ENCODE peak calls at places on chromosomes 7 and 10, in five cellular contexts. R is IMR-90, I is endothelial cell of umbilical vein, U is Panc1, V is ascending aorta. S is an unnamed sample. For H3K4me1, the result is how much of the 10 kb centered on the place peaks cover.

GRCh38 chr10:1938317-1938716 is 201.0 kb upstream of the ADARB2 start:
- DNase-seq in R (no peak), I (no peak), U (no peak), V (no peak), S (no peak)

GRCh38 chr10:74145133-74145532 is 5.5 kb downstream of the AP3M1 start:
- DNase-seq in R (peak), I (peak), U (no peak), V (no peak), S (no peak)

GRCh38 chr10:80154978-80155695 is 22.6 kb downstream of the PLAC9 start:
- DNase-seq in R (peak), I (no peak), U (no peak), V (peak), S (no peak)

GRCh38 chr7:124432009-124432578 is 333.5 kb downstream of the GPR37 start:
- DNase-seq in R (no peak), I (no peak), U (no peak), V (no peak), S (no peak)

GRCh38 chr10:46998595-46998994 is 87.4 kb downstream of the PTPN20 start:
- DNase-seq in R (no peak), I (no peak), U (no peak), V (no peak), S (no peak)

GRCh38 chr10:79397575-79398303 is 47.7 kb downstream of the ZCCHC24 start:
- DNase-seq in R (peak), I (no peak), U (no peak), V (no peak), S (no peak)

GRCh38 chr7:96508371-96508770 is 186.5 kb upstream of the SLC25A13 start:
- DNase-seq in R (no peak), I (no peak), U (no peak), V (no peak), S (no peak)

GRCh38 chr10:120999868-121000267 is 148.7 kb downstream of the WDR11 start:
- DNase-seq in R (no peak), I (no peak), U (no peak), V (no peak), S (no peak)

GRCh38 chr7:128168667-128169210 is 72.3 kb upstream of the LEP start:
- DNase-seq in R (no peak), I (peak), U (no peak), V (peak), S (peak)

GRCh38 chr10:59580257-59580863 is 129.3 kb downstream of the SLC16A9 start:
- DNase-seq in R (peak), I (peak), U (peak), V (no peak), S (no peak)

GRCh38 chr10:29725133-29725720 is 90.5 kb upstream of the SVIL start:
- DNase-seq in R (no peak), I (peak), U (no peak), V (no peak), S (no peak)

GRCh38 chr7:6271694-6272371 is 591 bp downstream of the CYTH3 start:
- DNase-seq in R (no peak), I (peak), U (no peak), V (peak), S (peak)

GRCh38 chr7:120055300-120055699 is 217.7 kb upstream of the KCND2 start:
- DNase-seq in R (peak), I (no peak), U (no peak), V (no peak), S (no peak)

GRCh38 chr10:24465899-24466615 is 257.1 kb downstream of the KIAA1217 start:
- DNase-seq in R (peak), I (no peak), U (peak), V (no peak), S (peak)

GRCh38 chr7:150950496-150951180 is 27.5 kb downstream of the KCNH2 start:
- DNase-seq in R (no peak), I (no peak), U (no peak), V (no peak), S (no peak)

GRCh38 chr7:36430171-36430570 is 40.5 kb downstream of the ANLN start:
- DNase-seq in R (peak), I (no peak), U (no peak), V (no peak), S (no peak)

GRCh38 chr10:33735463-33735862 is 401.0 kb upstream of the NRP1 start:
- DNase-seq in R (peak), I (no peak), U (no peak), V (no peak), S (no peak)

GRCh38 chr10:8810677-8811076 is 756.2 kb downstream of the GATA3 start:
- DNase-seq in R (no peak), I (no peak), U (no peak), V (no peak), S (no peak)

GRCh38 chr7:91798425-91798824 is 82.1 kb downstream of the MTERF1 start:
- DNase-seq in R (no peak), I (no peak), U (no peak), V (no peak), S (no peak)

GRCh38 chr10:95395947-95396449 is 105.2 kb upstream of the PDLIM1 start:
- DNase-seq in R (no peak), I (no peak), U (no peak), V (no peak), S (peak)

GRCh38 chr10:51832652-51833383 is 133.4 kb upstream of the CSTF2T start:
- DNase-seq in R (peak), I (peak), U (no peak), V (peak), S (no peak)

GRCh38 chr10:72030762-72031543 is 57.4 kb downstream of the SPOCK2 start:
- DNase-seq in R (no peak), I (no peak), U (no peak), V (no peak), S (peak)

GRCh38 chr10:27998178-27998953 is 513 bp downstream of the ODAD2 start:
- DNase-seq in R (peak), I (peak), U (no peak), V (no peak), S (peak)

GRCh38 chr10:75402486-75403143 is 1.1 kb upstream of the ZNF503 start:
- DNase-seq in R (no peak), I (no peak), U (no peak), V (no peak), S (peak)

GRCh38 chr7:141699860-141700259 is 2.1 kb downstream of the DENND11 start:
- DNase-seq in R (no peak), I (no peak), U (no peak), V (no peak), S (no peak)

GRCh38 chr7:37046680-37047079 is 322.4 kb upstream of the AOAH start:
- DNase-seq in R (no peak), I (no peak), U (no peak), V (no peak), S (no peak)

GRCh38 chr7:44057849-44058758 is 7.3 kb downstream of the PGAM2 start:
- DNase-seq in R (no peak), I (no peak), U (no peak), V (peak), S (peak)

GRCh38 chr10:75497997-75498797 is 66.8 kb downstream of the LRMDA start:
- DNase-seq in R (peak), I (no peak), U (no peak), V (peak), S (no peak)

GRCh38 chr10:31157125-31157983 is 125.7 kb upstream of the ZNF438 start:
- DNase-seq in R (peak), I (no peak), U (no peak), V (peak), S (peak)

GRCh38 chr10:21317902-21318301 is 207.6 kb downstream of the SKIDA1 start:
- DNase-seq in R (peak), I (no peak), U (no peak), V (no peak), S (no peak)

GRCh38 chr10:5992398-5992797 is 15.1 kb upstream of the IL15RA start:
- DNase-seq in R (no peak), I (no peak), U (no peak), V (no peak), S (no peak)

GRCh38 chr10:28849309-28849708 is 172.0 kb downstream of the BAMBI start:
- DNase-seq in R (no peak), I (no peak), U (no peak), V (no peak), S (no peak)

GRCh38 chr10:97002670-97003069 is 170.6 kb downstream of the LCOR start:
- DNase-seq in R (no peak), I (no peak), U (no peak), V (peak), S (no peak)

GRCh38 chr7:93475811-93476210 is 98.7 kb downstream of the CALCR start:
- DNase-seq in R (no peak), I (no peak), U (no peak), V (no peak), S (no peak)

GRCh38 chr10:43075612-43076003 is 1.3 kb upstream of the RET start:
- DNase-seq in R (no peak), I (no peak), U (no peak), V (no peak), S (no peak)
- TF ChIP-seq CTCF in R (no peak), I (no peak), U (peak), V (no peak), S (no peak)

GRCh38 chr10:100662067-100662466 is 83.3 kb upstream of the PAX2 start:
- DNase-seq in R (no peak), I (no peak), U (no peak), V (no peak), S (no peak)

GRCh38 chr10:100659361-100660098 is 85.9 kb upstream of the PAX2 start:
- DNase-seq in R (no peak), I (no peak), U (no peak), V (no peak), S (no peak)

GRCh38 chr10:100661546-100661945 is 83.8 kb upstream of the PAX2 start:
- DNase-seq in R (no peak), I (no peak), U (no peak), V (no peak), S (no peak)

GRCh38 chr10:100658269-100658668 is 87.1 kb upstream of the PAX2 start:
- DNase-seq in R (no peak), I (no peak), U (no peak), V (no peak), S (no peak)

GRCh38 chr10:100660945-100661344 is 84.4 kb upstream of the PAX2 start:
- DNase-seq in R (no peak), I (no peak), U (no peak), V (no peak), S (no peak)
- H3K4me1 ChIP-seq in R (under half), I (under half), U (under half), V (under half), S (under half)

DNA sequence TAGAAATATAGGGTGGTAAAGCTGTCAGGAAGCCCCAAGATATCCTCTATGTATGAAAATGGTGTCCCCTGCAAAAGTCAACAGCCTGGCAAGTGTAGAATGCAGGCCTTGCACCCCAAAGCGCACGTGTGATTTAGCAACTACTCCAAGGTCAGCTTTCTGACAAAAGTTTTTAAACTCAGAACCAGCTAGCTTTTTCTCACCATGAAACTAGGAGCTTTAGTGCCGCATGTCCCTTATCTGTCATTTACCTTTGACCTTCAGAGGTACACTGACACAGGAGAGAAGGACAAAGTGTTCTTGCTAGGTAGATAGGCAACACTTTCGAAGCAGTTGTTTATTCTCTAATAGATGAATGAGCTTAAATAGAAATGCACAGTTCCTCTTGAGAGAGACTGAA is 70.9 kb downstream of the RBM33 start:
- DNase-seq in R (no peak), I (no peak), U (no peak), V (no peak), S (no peak)
- H3K27ac ChIP-seq in R (no peak), I (no peak), U (no peak), V (no peak), S (peak)

GRCh38 chr7:17706734-17707133 is 233.6 kb downstream of the SNX13 start:
- DNase-seq in R (peak), I (peak), U (peak), V (no peak), S (peak)
- TF ChIP-seq CTCF in R (peak), I (peak), U (peak), V (peak), S (peak)

GRCh38 chr7:149716007-149716931 is 57.1 kb downstream of the ZNF467 start:
- DNase-seq in R (peak), I (no peak), U (no peak), V (peak), S (no peak)

GRCh38 chr7:149713731-149714068 is 59.7 kb downstream of the ZNF467 start:
- DNase-seq in R (no peak), I (no peak), U (no peak), V (peak), S (no peak)

GRCh38 chr7:149714081-149714909 is 59.1 kb downstream of the ZNF467 start:
- DNase-seq in R (peak), I (peak), U (no peak), V (peak), S (peak)

GRCh38 chr7:149715476-149715875 is 57.9 kb downstream of the ZNF467 start:
- DNase-seq in R (no peak), I (no peak), U (no peak), V (peak), S (no peak)

DNA sequence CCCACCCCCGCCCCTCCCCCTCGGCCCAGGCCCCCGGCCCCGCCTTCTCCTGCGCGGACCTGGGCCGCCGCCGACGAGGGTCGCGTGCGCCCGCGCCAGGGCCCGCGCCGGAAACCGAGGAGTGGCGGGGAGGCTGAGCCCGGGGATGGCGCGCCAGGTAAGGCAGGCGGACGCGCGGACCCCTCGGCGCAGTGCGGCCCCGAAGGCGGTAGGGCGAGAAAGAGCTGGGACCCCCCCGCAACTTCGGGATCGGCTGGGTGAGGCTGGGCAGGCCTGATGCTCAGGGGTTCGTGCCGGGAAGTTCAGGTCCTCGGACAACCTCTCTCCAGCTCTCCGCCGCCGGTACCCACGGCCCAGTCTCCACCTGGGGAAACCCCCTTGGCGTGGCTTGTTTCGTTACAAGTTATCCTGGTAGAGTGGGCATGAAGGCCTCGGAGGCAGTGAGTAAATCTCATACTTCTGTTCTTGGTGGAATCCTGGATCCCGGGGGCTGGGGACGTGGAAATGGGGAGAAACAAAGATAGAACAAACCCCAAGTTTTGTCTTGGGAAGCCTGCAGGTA is 58.4 kb downstream of the ZNF467 start:
- DNase-seq in R (peak), I (peak), U (no peak), V (peak), S (peak)
- H3K4me1 ChIP-seq in R (under half), I (under half), U (under half), V (under half), S (under half)

GRCh38 chr10:126397640-126398382 is 9.5 kb upstream of the ADAM12 start:
- DNase-seq in R (peak), I (no peak), U (peak), V (no peak), S (no peak)
- H3K27ac ChIP-seq in R (peak), I (no peak), U (no peak), V (no peak), S (no peak)

GRCh38 chr10:11434323-11434722 is 177.1 kb downstream of the USP6NL start:
- DNase-seq in R (no peak), I (no peak), U (no peak), V (no peak), S (no peak)
- TF ChIP-seq CTCF in R (no peak), I (no peak), U (peak), V (no peak), S (peak)

GRCh38 chr10:114500643-114501042 is 96.3 kb upstream of the AFAP1L2 start:
- DNase-seq in R (no peak), I (no peak), U (no peak), V (no peak), S (no peak)
- H3K4me1 ChIP-seq in R (under half), I (under half), U (under half), V (under half), S (under half)

GRCh38 chr10:89303161-89303560 is 1.3 kb downstream of the IFIT2 start:
- DNase-seq in R (no peak), I (no peak), U (no peak), V (no peak), S (no peak)

GRCh38 chr10:89301231-89301630 is 615 bp upstream of the IFIT2 start:
- DNase-seq in R (peak), I (peak), U (no peak), V (no peak), S (no peak)

GRCh38 chr10:89306019-89306418 is 4.2 kb downstream of the IFIT2 start:
- DNase-seq in R (no peak), I (no peak), U (no peak), V (no peak), S (no peak)

GRCh38 chr10:89301721-89302445 is at the start of gene IFIT2:
- DNase-seq in R (peak), I (peak), U (peak), V (no peak), S (peak)

DNA sequence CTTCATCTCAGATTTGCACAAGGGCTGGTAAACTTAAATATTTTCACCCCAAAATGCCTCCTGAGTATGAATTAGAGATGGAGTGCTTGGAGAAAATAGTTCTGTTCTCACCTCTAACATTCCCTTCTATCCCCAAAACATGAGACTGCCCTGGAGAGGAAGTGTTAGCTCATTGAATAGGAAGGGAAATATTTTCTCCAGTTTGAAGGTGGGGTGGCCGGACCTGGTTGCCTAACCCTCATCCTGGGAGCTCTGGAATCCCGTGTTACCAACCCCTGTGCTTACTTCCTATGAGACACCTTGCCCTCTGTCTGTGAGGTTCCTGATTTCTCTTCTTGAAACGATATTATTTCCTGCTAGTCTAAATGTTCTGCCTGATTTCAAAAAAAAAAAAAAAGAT is 782 bp downstream of the IFIT2 start:
- DNase-seq in R (no peak), I (no peak), U (no peak), V (no peak), S (no peak)
- H3K27ac ChIP-seq in R (peak), I (no peak), U (peak), V (peak), S (peak)